ENCODE peak calls at places on chromosome 19, in seven cellular contexts. One of them, this sample, is unnamed.

GRCh38 chr19:21568816-21569496 is 63.6 kb downstream of the ZNF429 start:
- DNase-seq in heart left ventricle: peak
- DNase-seq in left ventricle myocardium inferior: peak
- DNase-seq in IMR-90: peak
- DNase-seq in ascending aorta: peak
- DNase-seq in Panc1: no peak
- DNase-seq in fibroblast of lung: peak
- DNase-seq in this sample: peak

GRCh38 chr19:35442091-35442490 is 6.0 kb upstream of the FFAR2 start:
- DNase-seq in IMR-90: no peak
- DNase-seq in Panc1: no peak
- DNase-seq in fibroblast of lung: no peak
- DNase-seq in ascending aorta: no peak
- DNase-seq in heart left ventricle: peak
- DNase-seq in left ventricle myocardium inferior: no peak
- DNase-seq in this sample: no peak

GRCh38 chr19:16628984-16629691 is 1.1 kb upstream of the MED26 start:
- DNase-seq in left ventricle myocardium inferior: peak
- DNase-seq in Panc1: no peak
- DNase-seq in IMR-90: peak
- DNase-seq in ascending aorta: no peak
- DNase-seq in fibroblast of lung: peak
- DNase-seq in heart left ventricle: no peak
- DNase-seq in this sample: no peak

GRCh38 chr19:51418707-51419106 is 1.3 kb upstream of the SIGLEC10 start:
- DNase-seq in Panc1: no peak
- DNase-seq in ascending aorta: no peak
- DNase-seq in heart left ventricle: no peak
- DNase-seq in left ventricle myocardium inferior: no peak
- DNase-seq in IMR-90: no peak
- DNase-seq in fibroblast of lung: no peak
- DNase-seq in this sample: no peak

GRCh38 chr19:48793271-48793670 is 17.6 kb downstream of the BCAT2 start:
- DNase-seq in left ventricle myocardium inferior: no peak
- DNase-seq in heart left ventricle: no peak
- DNase-seq in IMR-90: no peak
- DNase-seq in fibroblast of lung: no peak
- DNase-seq in ascending aorta: no peak
- DNase-seq in Panc1: no peak
- DNase-seq in this sample: no peak

GRCh38 chr19:49475191-49475932 is 1.3 kb downstream of the FLT3LG start:
- DNase-seq in heart left ventricle: no peak
- DNase-seq in left ventricle myocardium inferior: no peak
- DNase-seq in fibroblast of lung: no peak
- DNase-seq in ascending aorta: no peak
- DNase-seq in IMR-90: no peak
- DNase-seq in Panc1: no peak
- DNase-seq in this sample: no peak

GRCh38 chr19:42764836-42765235 is 642 bp downstream of the PSG8 start:
- DNase-seq in fibroblast of lung: no peak
- DNase-seq in heart left ventricle: no peak
- DNase-seq in ascending aorta: no peak
- DNase-seq in left ventricle myocardium inferior: no peak
- DNase-seq in IMR-90: no peak
- DNase-seq in Panc1: no peak
- DNase-seq in this sample: no peak

GRCh38 chr19:23093832-23094231 is 23.0 kb upstream of the ZNF730 start:
- DNase-seq in heart left ventricle: no peak
- DNase-seq in IMR-90: no peak
- DNase-seq in left ventricle myocardium inferior: no peak
- DNase-seq in Panc1: no peak
- DNase-seq in ascending aorta: no peak
- DNase-seq in fibroblast of lung: no peak
- DNase-seq in this sample: no peak

GRCh38 chr19:32203161-32203560 is 142.2 kb upstream of the ZNF507 start:
- DNase-seq in fibroblast of lung: no peak
- DNase-seq in ascending aorta: no peak
- DNase-seq in Panc1: no peak
- DNase-seq in left ventricle myocardium inferior: no peak
- DNase-seq in IMR-90: no peak
- DNase-seq in heart left ventricle: no peak
- DNase-seq in this sample: no peak

GRCh38 chr19:50568321-50569022 is at the start of gene LRRC4B:
- DNase-seq in IMR-90: no peak
- DNase-seq in Panc1: no peak
- DNase-seq in heart left ventricle: no peak
- DNase-seq in ascending aorta: no peak
- DNase-seq in left ventricle myocardium inferior: no peak
- DNase-seq in fibroblast of lung: no peak
- DNase-seq in this sample: no peak

GRCh38 chr19:5498817-5499535 is 43.8 kb downstream of the ZNRF4 start:
- DNase-seq in IMR-90: no peak
- DNase-seq in heart left ventricle: no peak
- DNase-seq in fibroblast of lung: no peak
- DNase-seq in Panc1: no peak
- DNase-seq in left ventricle myocardium inferior: no peak
- DNase-seq in ascending aorta: no peak
- DNase-seq in this sample: peak

GRCh38 chr19:18090545-18091216 is 3.9 kb upstream of the IL12RB1 start:
- DNase-seq in left ventricle myocardium inferior: no peak
- DNase-seq in heart left ventricle: no peak
- DNase-seq in Panc1: no peak
- DNase-seq in fibroblast of lung: no peak
- DNase-seq in IMR-90: peak
- DNase-seq in ascending aorta: no peak
- DNase-seq in this sample: no peak

GRCh38 chr19:17445526-17446165 is 2.8 kb downstream of the TMEM221 start:
- DNase-seq in ascending aorta: no peak
- DNase-seq in fibroblast of lung: no peak
- DNase-seq in IMR-90: no peak
- DNase-seq in heart left ventricle: no peak
- DNase-seq in Panc1: no peak
- DNase-seq in left ventricle myocardium inferior: no peak
- DNase-seq in this sample: no peak

GRCh38 chr19:7920520-7921301 is 573 bp downstream of the SNAPC2 start:
- DNase-seq in fibroblast of lung: peak
- DNase-seq in heart left ventricle: peak
- DNase-seq in Panc1: no peak
- DNase-seq in ascending aorta: peak
- DNase-seq in left ventricle myocardium inferior: peak
- DNase-seq in IMR-90: peak
- DNase-seq in this sample: peak

DNA sequence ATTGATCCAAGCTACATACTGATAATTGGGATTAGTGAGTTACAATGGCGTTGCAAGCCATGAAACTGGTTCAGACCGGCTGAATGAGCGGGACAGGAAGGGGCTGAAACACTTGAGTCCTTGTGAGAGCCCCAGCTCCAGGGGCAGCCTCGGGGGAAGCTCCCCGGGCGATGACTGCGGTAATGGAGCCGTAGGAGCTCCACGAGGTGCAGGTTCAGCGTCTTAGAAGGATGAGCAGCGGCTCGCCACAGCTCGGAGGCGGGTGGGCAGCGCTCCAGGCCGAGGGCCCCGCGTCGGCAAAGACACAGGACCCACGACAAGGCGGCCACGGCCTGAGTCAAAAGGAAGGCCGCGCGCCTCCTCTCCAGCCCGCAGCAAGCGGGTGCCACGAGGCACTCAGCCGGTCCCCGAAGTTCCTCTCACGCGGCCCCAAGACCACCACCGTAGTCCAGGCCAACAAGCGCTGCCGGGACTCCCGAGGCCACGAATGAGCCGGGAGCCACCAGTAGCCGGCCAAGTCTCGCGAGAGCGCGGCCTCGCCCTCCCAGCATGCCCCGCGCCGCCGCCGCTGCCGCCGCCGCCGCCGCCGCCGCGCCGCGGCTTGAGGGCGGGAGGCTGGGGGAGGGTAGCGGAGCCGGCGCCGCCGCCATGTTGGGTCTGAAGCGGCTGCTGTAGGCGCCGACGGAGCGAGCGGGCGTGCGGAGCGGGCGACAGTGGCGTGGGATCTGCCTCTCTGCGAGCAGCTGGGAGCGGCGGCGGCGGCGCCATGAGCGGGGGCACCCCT is at the start of gene LSM14A:
- DNase-seq in Panc1: peak
- DNase-seq in ascending aorta: peak
- DNase-seq in IMR-90: peak
- DNase-seq in fibroblast of lung: peak
- DNase-seq in heart left ventricle: peak
- DNase-seq in left ventricle myocardium inferior: peak
- DNase-seq in this sample: peak
- H3K27ac ChIP-seq in Panc1: peak
- H3K27ac ChIP-seq in ascending aorta: peak
- H3K27ac ChIP-seq in IMR-90: peak
- H3K27ac ChIP-seq in fibroblast of lung: peak
- H3K27ac ChIP-seq in heart left ventricle: peak
- H3K27ac ChIP-seq in left ventricle myocardium inferior: peak
- H3K27ac ChIP-seq in this sample: peak

DNA sequence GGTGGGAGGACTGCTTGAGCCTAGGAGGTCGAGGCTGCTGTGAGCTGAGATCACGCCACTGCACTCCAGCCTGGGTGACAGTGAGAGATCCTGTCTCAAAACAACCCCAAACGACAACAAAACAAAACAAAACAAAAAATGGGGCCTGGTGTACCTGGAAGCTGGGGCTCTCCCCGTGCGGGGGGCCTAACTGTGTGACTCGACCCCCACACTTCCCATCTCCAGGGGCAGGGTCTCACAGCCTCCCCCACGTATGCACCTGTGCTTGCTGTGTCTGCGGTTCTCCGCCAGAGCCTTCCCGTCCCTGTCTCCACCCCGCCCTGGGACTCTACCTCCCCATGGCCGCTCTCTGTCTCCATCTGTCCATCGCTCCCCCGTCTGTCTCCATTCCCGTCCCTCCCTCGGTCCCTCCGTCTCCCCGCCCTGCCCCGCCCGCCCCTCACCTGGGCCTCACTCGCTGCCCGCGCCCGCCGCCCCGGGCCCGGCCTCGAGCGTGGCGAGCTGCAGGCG is 758 bp downstream of the TMEM238 start:
- DNase-seq in ascending aorta: no peak
- DNase-seq in heart left ventricle: no peak
- DNase-seq in IMR-90: no peak
- DNase-seq in left ventricle myocardium inferior: no peak
- DNase-seq in Panc1: no peak
- DNase-seq in fibroblast of lung: no peak
- DNase-seq in this sample: no peak
- H3K27ac ChIP-seq in ascending aorta: peak
- H3K27ac ChIP-seq in heart left ventricle: no peak
- H3K27ac ChIP-seq in IMR-90: peak
- H3K27ac ChIP-seq in left ventricle myocardium inferior: peak
- H3K27ac ChIP-seq in Panc1: peak
- H3K27ac ChIP-seq in fibroblast of lung: no peak
- H3K27ac ChIP-seq in this sample: peak

GRCh38 chr19:45616709-45617027 is 14.7 kb upstream of the GPR4 start:
- DNase-seq in ascending aorta: no peak
- DNase-seq in IMR-90: no peak
- DNase-seq in heart left ventricle: no peak
- DNase-seq in left ventricle myocardium inferior: no peak
- DNase-seq in fibroblast of lung: no peak
- DNase-seq in Panc1: no peak
- DNase-seq in this sample: no peak

GRCh38 chr19:45608948-45609347 is 6.9 kb upstream of the GPR4 start:
- DNase-seq in Panc1: no peak
- DNase-seq in ascending aorta: no peak
- DNase-seq in left ventricle myocardium inferior: no peak
- DNase-seq in IMR-90: no peak
- DNase-seq in fibroblast of lung: no peak
- DNase-seq in heart left ventricle: no peak
- DNase-seq in this sample: no peak

GRCh38 chr19:45615795-45616708 is 14.0 kb upstream of the GPR4 start:
- DNase-seq in fibroblast of lung: peak
- DNase-seq in heart left ventricle: peak
- DNase-seq in Panc1: no peak
- DNase-seq in IMR-90: peak
- DNase-seq in left ventricle myocardium inferior: peak
- DNase-seq in ascending aorta: peak
- DNase-seq in this sample: no peak

DNA sequence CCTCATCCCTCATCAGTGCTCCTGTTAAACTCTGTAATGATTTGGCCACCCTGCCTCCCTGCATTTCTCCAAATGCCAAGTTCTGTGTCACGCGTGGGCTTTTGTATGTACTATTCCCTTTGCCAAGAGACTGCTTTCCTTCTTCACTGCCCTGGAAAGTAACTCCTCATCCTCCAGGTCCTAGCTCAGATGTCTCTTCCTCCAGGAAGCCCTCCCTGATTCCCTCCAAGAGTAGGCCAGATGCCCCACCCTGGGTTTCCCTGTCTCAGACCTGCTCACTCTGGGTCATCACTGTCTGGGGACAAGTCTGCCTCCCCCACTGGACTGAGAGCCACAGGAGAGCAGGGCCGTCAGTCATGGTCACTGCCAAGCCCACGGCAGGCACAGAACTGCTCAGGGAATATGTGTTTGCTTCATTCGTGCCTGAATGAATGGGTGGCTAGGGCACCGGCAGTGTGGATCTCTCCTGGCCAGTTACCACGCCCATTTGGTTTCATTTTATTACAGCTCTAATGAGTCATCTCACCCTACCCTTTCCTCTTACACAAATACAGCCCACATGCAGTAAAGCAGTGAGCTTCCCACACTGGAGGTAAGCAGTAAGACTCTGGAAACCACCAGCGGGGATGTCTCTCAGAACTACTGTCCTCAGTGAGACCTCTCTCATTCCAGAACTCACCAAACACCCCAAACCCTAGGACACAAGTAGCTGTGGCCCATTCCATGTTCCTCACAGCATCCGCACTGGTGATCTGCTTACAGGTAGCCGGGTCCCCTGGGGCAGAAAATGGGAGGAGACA is 12.1 kb upstream of the GPR4 start:
- DNase-seq in Panc1: no peak
- DNase-seq in heart left ventricle: no peak
- DNase-seq in fibroblast of lung: peak
- DNase-seq in IMR-90: peak
- DNase-seq in left ventricle myocardium inferior: no peak
- DNase-seq in ascending aorta: no peak
- DNase-seq in this sample: no peak
- H3K27ac ChIP-seq in Panc1: peak
- H3K27ac ChIP-seq in heart left ventricle: peak
- H3K27ac ChIP-seq in fibroblast of lung: peak
- H3K27ac ChIP-seq in IMR-90: no peak
- H3K27ac ChIP-seq in left ventricle myocardium inferior: peak
- H3K27ac ChIP-seq in ascending aorta: no peak
- H3K27ac ChIP-seq in this sample: peak

DNA sequence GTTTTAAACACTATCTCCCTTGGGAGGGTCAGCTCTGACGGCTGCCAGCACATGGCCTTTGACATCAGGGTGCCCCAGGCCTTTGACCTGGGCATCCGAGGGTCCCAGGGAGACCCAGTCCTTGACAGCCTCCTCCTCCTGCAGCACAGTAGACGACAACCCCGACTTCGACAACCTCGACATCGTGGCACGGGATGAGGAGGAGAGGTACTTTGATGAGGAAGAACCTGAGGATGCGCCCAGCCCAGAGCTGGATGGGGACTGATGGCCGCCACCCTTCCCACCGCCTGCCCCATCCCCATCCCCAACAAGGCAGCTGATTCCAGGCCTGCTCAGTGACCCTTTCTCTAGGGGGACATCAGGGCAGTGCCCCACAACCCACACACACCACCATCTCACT is 12.5 kb downstream of the CCDC97 start:
- DNase-seq in heart left ventricle: no peak
- DNase-seq in fibroblast of lung: no peak
- DNase-seq in left ventricle myocardium inferior: no peak
- DNase-seq in ascending aorta: no peak
- DNase-seq in IMR-90: no peak
- DNase-seq in Panc1: no peak
- DNase-seq in this sample: no peak
- H3K27ac ChIP-seq in heart left ventricle: peak
- H3K27ac ChIP-seq in fibroblast of lung: peak
- H3K27ac ChIP-seq in left ventricle myocardium inferior: peak
- H3K27ac ChIP-seq in ascending aorta: peak
- H3K27ac ChIP-seq in IMR-90: peak
- H3K27ac ChIP-seq in Panc1: peak
- H3K27ac ChIP-seq in this sample: no peak